ENCODE peak calls at places on chromosomes 5 and 9, in nine cellular contexts. H, P, D, T, Z, Q, E, F and I are unnamed samples.

GRCh38 chr5:157303667-157304327 is 37.9 kb downstream of the CYFIP2 start:
- DNase-seq in H (no peak), P (peak), D (no peak), T (peak), Z (no peak), Q (peak), E (peak), F (peak), I (peak)

GRCh38 chr5:32710335-32710858 is 724 bp upstream of the NPR3 start:
- DNase-seq in H (peak), P (no peak), D (no peak), T (peak), Z (no peak), Q (peak), E (no peak), F (no peak), I (no peak)

GRCh38 chr9:136145580-136145979 is 26.9 kb upstream of the TMEM250 start:
- DNase-seq in H (no peak), P (no peak), D (no peak), T (no peak), Z (no peak), Q (no peak), E (no peak), F (no peak), I (no peak)

GRCh38 chr5:124856726-124857125 is 110.3 kb upstream of the ZNF608 start:
- DNase-seq in H (no peak), P (no peak), D (no peak), T (no peak), Z (no peak), Q (no peak), E (no peak), F (no peak), I (no peak)

GRCh38 chr9:116124472-116125040 is 29.0 kb upstream of the PAPPA start:
- DNase-seq in H (peak), P (no peak), D (no peak), T (no peak), Z (no peak), Q (no peak), E (no peak), F (no peak), I (no peak)

GRCh38 chr5:125798311-125798710 is 624.9 kb upstream of the GRAMD2B start:
- DNase-seq in H (no peak), P (no peak), D (no peak), T (no peak), Z (no peak), Q (no peak), E (peak), F (no peak), I (peak)

GRCh38 chr9:88994820-88995180 is 3.5 kb downstream of the S1PR3 start:
- DNase-seq in H (peak), P (no peak), D (no peak), T (no peak), Z (no peak), Q (no peak), E (no peak), F (no peak), I (no peak)

GRCh38 chr9:21684831-21685362 is 117.5 kb upstream of the MTAP start:
- DNase-seq in H (no peak), P (no peak), D (no peak), T (no peak), Z (no peak), Q (no peak), E (no peak), F (no peak), I (no peak)

GRCh38 chr9:129103595-129103965 is 7.0 kb downstream of the CRAT start:
- DNase-seq in H (no peak), P (no peak), D (no peak), T (no peak), Z (no peak), Q (no peak), E (no peak), F (no peak), I (no peak)